ENCODE peak calls at places on chromosomes 2 and 18, in five cellular contexts. X is HFF-Myc, A is MM.1S, O is GM12865, R is tibial artery. F is an unnamed sample.
A peak's percentile ranks its signal among the peaks of the same experiment; 100 is the strongest.

GRCh38 chr2:158187908-158188307 is 86.2 kb downstream of the UPP2 start:
- DNase-seq in A (no peak), R (no peak), X (no peak), O (no peak), F (no peak)

GRCh38 chr2:45391866-45392265 is 219.2 kb downstream of the SRBD1 start:
- DNase-seq in A (no peak), X (no peak), O (no peak), R (no peak), F (no peak)

GRCh38 chr2:215435261-215435808 is 533 bp downstream of the FN1 start:
- DNase-seq in X (no peak), O (no peak), A (no peak), R (no peak), F (peak; percentile 56)

GRCh38 chr2:199484927-199485326 is 27.2 kb upstream of the SATB2 start:
- DNase-seq in A (no peak), O (peak; percentile 17), X (no peak), R (no peak), F (no peak)

GRCh38 chr2:189483571-189484415 is 42.5 kb downstream of the WDR75 start:
- DNase-seq in O (no peak), R (no peak), A (no peak), X (no peak), F (no peak)

GRCh38 chr2:75680402-75680801 is 30.3 kb downstream of the GCFC2 start:
- DNase-seq in R (no peak), A (no peak), O (no peak), X (no peak), F (no peak)

GRCh38 chr2:141560723-141561122 is 570.1 kb downstream of the LRP1B start:
- DNase-seq in R (no peak), A (no peak), X (no peak), O (no peak), F (no peak)

GRCh38 chr2:72821118-72821517 is 4.7 kb downstream of the EXOC6B start:
- DNase-seq in O (no peak), A (no peak), R (no peak), X (no peak), F (no peak)

GRCh38 chr2:96594701-96595152 is 43.4 kb downstream of the KANSL3 start:
- DNase-seq in O (no peak), A (no peak), R (no peak), X (no peak), F (no peak)

GRCh38 chr2:238821391-238821790 is 26.5 kb upstream of the TWIST2 start:
- DNase-seq in X (no peak), A (no peak), O (no peak), R (no peak), F (no peak)

GRCh38 chr2:9752441-9753275 is 90.6 kb upstream of the TAF1B start:
- DNase-seq in X (peak; percentile 35), O (peak; percentile 88), A (no peak), R (no peak), F (peak; percentile 61)

GRCh38 chr18:69845588-69846506 is 101.8 kb downstream of the CD226 start:
- DNase-seq in R (no peak), X (no peak), A (no peak), O (no peak), F (no peak)

GRCh38 chr2:240559271-240559670 is 886 bp upstream of the DUSP28 start:
- DNase-seq in R (no peak), O (no peak), A (no peak), X (no peak), F (no peak)

GRCh38 chr2:134433469-134433868 is 179.6 kb downstream of the MGAT5 start:
- DNase-seq in X (no peak), A (no peak), O (no peak), R (no peak), F (no peak)

GRCh38 chr2:143279672-143280071 is 150.5 kb downstream of the ARHGAP15 start:
- DNase-seq in X (no peak), O (no peak), R (no peak), A (no peak), F (no peak)

GRCh38 chr2:38933653-38934052 is 44.0 kb downstream of the ARHGEF33 start:
- DNase-seq in O (no peak), X (peak; percentile 79), R (no peak), A (no peak), F (no peak)

GRCh38 chr2:119377973-119378305 is 11.2 kb downstream of the DBI start:
- DNase-seq in O (no peak), X (no peak), A (no peak), R (no peak), F (no peak)

GRCh38 chr2:79660552-79660951 is 147.7 kb downstream of the CTNNA2 start:
- DNase-seq in A (no peak), O (no peak), R (no peak), X (no peak), F (no peak)

GRCh38 chr2:240000671-240001070 is 24.5 kb downstream of the NDUFA10 start:
- DNase-seq in R (no peak), O (no peak), X (no peak), A (no peak), F (no peak)

GRCh38 chr18:42644729-42645131 is 470.8 kb downstream of the RIT2 start:
- DNase-seq in R (no peak), X (no peak), A (no peak), O (no peak), F (no peak)

GRCh38 chr2:99572380-99572779 is 82.6 kb upstream of the REV1 start:
- DNase-seq in R (peak; percentile 54), X (no peak), O (no peak), A (no peak), F (no peak)

GRCh38 chr2:158999458-158999857 is 31.0 kb downstream of the TANC1 start:
- DNase-seq in A (no peak), R (no peak), X (no peak), O (no peak), F (no peak)

GRCh38 chr2:160407393-160408204 is 86.0 kb downstream of the RBMS1 start:
- DNase-seq in X (no peak), R (peak; percentile 44), A (peak; percentile 56), O (peak; percentile 46), F (peak; percentile 55)

GRCh38 chr2:73984203-73984921 is at the start of gene TET3:
- DNase-seq in R (no peak), A (peak; percentile 67), O (peak; percentile 85), X (no peak), F (peak; percentile 84)

GRCh38 chr2:67339234-67339885 is 57.8 kb upstream of the ETAA1 start:
- DNase-seq in O (no peak), X (no peak), A (no peak), R (no peak), F (no peak)

DNA sequence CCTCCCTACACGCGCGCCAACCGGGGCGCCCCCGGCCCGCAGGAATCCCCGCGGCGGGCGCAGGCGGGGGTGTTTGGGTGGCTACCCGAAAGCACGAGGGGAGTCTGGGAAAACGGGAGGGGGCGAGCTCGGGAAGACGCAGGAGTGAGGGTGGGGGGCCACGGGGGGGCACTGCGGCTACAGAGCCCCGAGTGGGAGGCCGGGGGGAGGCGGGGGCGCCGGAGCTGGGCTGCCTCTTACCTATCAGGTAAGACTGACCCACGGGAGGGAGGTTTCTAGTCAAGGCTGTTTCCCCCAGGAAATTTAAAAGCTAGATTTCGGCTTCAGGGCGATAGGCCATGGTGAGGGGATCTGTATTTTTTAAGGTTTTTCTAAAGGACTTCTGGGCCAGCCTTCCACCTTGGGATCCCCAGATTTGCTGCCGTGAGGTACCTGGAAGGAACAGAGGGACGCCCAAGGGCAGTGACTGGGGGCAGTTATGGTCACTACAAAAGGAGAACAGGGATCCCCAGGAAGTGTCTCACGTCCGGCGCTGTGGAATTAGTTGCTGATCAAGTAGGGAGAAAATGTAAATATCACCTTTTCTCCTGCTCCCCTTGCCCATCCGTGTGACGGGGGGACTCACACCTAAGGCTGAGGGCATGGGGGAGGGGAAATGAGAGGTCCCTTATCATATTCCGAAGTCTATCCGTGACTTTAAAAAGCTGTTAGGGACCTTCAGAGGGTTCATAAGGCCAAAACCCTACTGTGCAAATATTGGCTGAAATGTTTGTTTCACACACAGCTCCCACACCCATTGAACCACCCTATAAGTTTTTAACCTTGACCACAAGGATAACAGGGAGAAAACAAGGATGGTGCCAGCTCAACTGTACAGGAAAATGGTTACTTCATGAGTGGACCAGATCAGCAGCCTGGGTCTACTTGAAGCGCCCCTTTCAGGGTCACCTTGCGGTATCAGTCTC is 638 bp upstream of the IRS1 start:
- DNase-seq in A (peak; percentile 19), X (no peak), O (no peak), R (peak; percentile 24), F (peak; percentile 36)
- TF ChIP-seq CTCF in A (peak; percentile 28), X (no peak), O (no peak), R (peak; percentile 60), F (no peak)

DNA sequence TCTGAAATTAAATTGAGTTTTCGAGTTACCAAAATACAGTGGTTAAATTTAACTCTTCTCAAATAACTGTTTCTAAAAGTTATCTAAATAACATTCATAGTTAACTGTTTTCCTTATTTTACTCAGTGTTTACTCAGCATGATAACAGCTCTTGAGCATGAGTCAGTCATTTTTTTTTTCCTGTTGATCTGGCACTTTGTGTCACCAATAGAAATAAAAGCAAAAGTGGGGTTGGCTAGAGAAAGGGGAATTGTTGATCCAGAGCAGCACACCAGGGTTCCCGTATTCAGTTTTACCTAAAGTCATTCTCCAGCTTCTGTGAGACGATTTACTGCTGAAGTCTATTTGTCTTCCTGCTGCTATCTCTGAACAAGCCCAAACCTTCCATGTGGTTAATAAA is 851.6 kb downstream of the DCC start:
- DNase-seq in R (no peak), X (no peak), A (no peak), O (no peak), F (no peak)
- TF ChIP-seq CTCF in R (no peak), X (no peak), A (no peak), O (no peak), F (no peak)

GRCh38 chr2:46878886-46879285 is 36.7 kb downstream of the MCFD2 start:
- DNase-seq in A (no peak), R (peak; percentile 60), O (no peak), X (no peak), F (no peak)
- TF ChIP-seq CTCF in A (no peak), R (no peak), O (no peak), X (no peak), F (no peak)

DNA sequence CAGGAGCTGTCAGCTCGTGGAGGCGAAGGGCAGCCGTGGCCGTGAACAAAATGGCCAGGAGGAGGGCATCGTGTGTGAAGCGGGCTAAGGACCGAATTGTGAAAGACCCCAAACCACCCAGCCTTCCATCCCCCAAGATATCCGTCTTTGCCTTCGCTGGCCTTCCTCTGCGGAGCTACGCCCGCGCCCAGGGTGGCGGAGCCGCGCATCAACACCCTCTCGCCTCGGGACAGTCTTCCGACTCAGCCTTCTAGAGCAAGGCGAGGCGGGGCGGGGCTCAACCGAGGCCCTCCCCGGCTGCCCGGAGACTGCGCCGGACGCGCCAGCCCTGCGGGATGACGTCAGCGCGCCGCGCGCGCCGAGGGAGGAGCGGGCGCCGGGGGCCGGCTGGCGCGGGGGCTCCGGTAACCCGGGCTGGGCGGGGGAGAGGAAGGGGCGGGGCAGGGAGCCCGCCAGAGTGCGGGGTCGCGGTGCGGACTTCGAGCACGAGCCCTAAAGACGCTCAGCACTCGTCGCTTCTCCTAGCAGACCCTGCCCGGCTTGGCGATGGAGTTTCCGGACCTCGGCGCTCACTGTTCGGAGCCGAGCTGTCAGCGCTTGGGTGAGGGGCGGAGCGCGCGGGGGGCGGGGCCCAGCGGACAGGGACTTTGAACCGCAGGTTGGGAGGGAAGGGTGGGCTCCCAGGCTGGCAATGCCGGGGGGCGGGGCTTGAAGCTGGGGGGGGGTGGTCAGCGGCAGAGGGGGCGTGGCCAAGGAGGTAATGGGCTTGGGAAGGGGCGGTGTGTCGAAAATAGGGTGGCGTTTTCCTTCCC is at the start of gene ZFAND2B:
- DNase-seq in O (peak; percentile 96), A (peak; percentile 96), R (peak; percentile 95), X (no peak), F (peak; percentile 99)
- TF ChIP-seq CTCF in O (no peak), A (no peak), R (peak; percentile 50), X (no peak), F (no peak)